ENCODE peak calls at places on chromosomes 11 and 22, in nine cellular contexts. K is heart left ventricle; X is effector memory CD4-positive, alpha-beta T cell; S is left ventricle myocardium inferior; V is left lung; C is tibial nerve; G is neuronal stem cell; H is heart right ventricle; E is upper lobe of left lung. W is an unnamed sample. For H3K4me1, H3K36me3 and H3K27me3, the result is how much of the 10 kb centered on the place peaks cover.

GRCh38 chr11:62148271-62148980 is 24.6 kb downstream of the INCENP start:
- DNase-seq in K (no peak), X (no peak), S (no peak), V (no peak), C (no peak), G (no peak), H (no peak), E (no peak), W (no peak)

GRCh38 chr11:134560566-134561347 is 148.7 kb upstream of the B3GAT1 start:
- DNase-seq in K (no peak), X (no peak), S (no peak), V (no peak), C (no peak), G (no peak), H (peak), E (no peak), W (peak)

GRCh38 chr11:134538793-134539192 is 126.8 kb upstream of the B3GAT1 start:
- DNase-seq in K (no peak), X (no peak), S (no peak), V (no peak), C (no peak), G (no peak), H (no peak), E (peak), W (no peak)

GRCh38 chr11:110463153-110463552 is 33.4 kb downstream of the FDX1 start:
- DNase-seq in K (peak), X (no peak), S (peak), V (peak), C (peak), G (peak), H (peak), E (peak), W (peak)

GRCh38 chr22:38174626-38175025 is 7.0 kb downstream of the PLA2G6 start:
- DNase-seq in K (no peak), X (no peak), S (no peak), V (no peak), C (no peak), G (no peak), H (no peak), E (no peak), W (no peak)

GRCh38 chr11:57409321-57410100 is 17.4 kb downstream of the SLC43A3 start:
- DNase-seq in K (no peak), X (no peak), S (no peak), V (no peak), C (no peak), G (no peak), H (no peak), E (no peak), W (no peak)

GRCh38 chr22:37545703-37546435 is 14.4 kb upstream of the CDC42EP1 start:
- DNase-seq in K (peak), X (no peak), S (peak), V (peak), C (peak), G (peak), H (peak), E (peak), W (peak)

GRCh38 chr22:42791721-42792452 is 65.2 kb downstream of the ARFGAP3 start:
- DNase-seq in K (peak), X (no peak), S (peak), V (no peak), C (no peak), G (no peak), H (peak), E (no peak), W (no peak)

GRCh38 chr22:31241200-31241599 is 29.1 kb downstream of the LIMK2 start:
- DNase-seq in K (no peak), X (no peak), S (no peak), V (no peak), C (no peak), G (no peak), H (no peak), E (no peak), W (no peak)

GRCh38 chr11:113091578-113091844 is 130.3 kb downstream of the NCAM1 start:
- DNase-seq in K (no peak), X (no peak), S (no peak), V (no peak), C (no peak), G (no peak), H (no peak), E (no peak), W (no peak)

GRCh38 chr22:19648419-19648929 is 65.8 kb upstream of the SEPTIN5 start:
- DNase-seq in K (no peak), X (no peak), S (no peak), V (no peak), C (no peak), G (no peak), H (no peak), E (no peak), W (no peak)

GRCh38 chr11:134338654-134339053 is 6.9 kb downstream of the GLB1L2 start:
- DNase-seq in K (no peak), X (no peak), S (no peak), V (no peak), C (no peak), G (no peak), H (no peak), E (no peak), W (no peak)

GRCh38 chr11:122843281-122844150 is 5.2 kb downstream of the CRTAM start:
- DNase-seq in K (no peak), X (peak), S (no peak), V (no peak), C (no peak), G (no peak), H (no peak), E (no peak), W (peak)

GRCh38 chr11:2256293-2256913 is 14.0 kb downstream of the ASCL2 start:
- DNase-seq in K (no peak), X (no peak), S (no peak), V (no peak), C (no peak), G (no peak), H (no peak), E (no peak), W (no peak)

GRCh38 chr11:67352546-67353316 is 615 bp downstream of the POLD4 start:
- DNase-seq in K (peak), X (no peak), S (peak), V (peak), C (no peak), G (no peak), H (peak), E (peak), W (no peak)

GRCh38 chr11:67351275-67352005 is 1.9 kb downstream of the POLD4 start:
- DNase-seq in K (no peak), X (peak), S (peak), V (peak), C (no peak), G (no peak), H (peak), E (peak), W (no peak)

GRCh38 chr11:67355023-67355793 is 1.9 kb upstream of the POLD4 start:
- DNase-seq in K (no peak), X (no peak), S (no peak), V (no peak), C (no peak), G (no peak), H (no peak), E (no peak), W (peak)

GRCh38 chr11:67354314-67355022 is 1.1 kb upstream of the POLD4 start:
- DNase-seq in K (peak), X (no peak), S (peak), V (peak), C (no peak), G (no peak), H (peak), E (peak), W (peak)

DNA sequence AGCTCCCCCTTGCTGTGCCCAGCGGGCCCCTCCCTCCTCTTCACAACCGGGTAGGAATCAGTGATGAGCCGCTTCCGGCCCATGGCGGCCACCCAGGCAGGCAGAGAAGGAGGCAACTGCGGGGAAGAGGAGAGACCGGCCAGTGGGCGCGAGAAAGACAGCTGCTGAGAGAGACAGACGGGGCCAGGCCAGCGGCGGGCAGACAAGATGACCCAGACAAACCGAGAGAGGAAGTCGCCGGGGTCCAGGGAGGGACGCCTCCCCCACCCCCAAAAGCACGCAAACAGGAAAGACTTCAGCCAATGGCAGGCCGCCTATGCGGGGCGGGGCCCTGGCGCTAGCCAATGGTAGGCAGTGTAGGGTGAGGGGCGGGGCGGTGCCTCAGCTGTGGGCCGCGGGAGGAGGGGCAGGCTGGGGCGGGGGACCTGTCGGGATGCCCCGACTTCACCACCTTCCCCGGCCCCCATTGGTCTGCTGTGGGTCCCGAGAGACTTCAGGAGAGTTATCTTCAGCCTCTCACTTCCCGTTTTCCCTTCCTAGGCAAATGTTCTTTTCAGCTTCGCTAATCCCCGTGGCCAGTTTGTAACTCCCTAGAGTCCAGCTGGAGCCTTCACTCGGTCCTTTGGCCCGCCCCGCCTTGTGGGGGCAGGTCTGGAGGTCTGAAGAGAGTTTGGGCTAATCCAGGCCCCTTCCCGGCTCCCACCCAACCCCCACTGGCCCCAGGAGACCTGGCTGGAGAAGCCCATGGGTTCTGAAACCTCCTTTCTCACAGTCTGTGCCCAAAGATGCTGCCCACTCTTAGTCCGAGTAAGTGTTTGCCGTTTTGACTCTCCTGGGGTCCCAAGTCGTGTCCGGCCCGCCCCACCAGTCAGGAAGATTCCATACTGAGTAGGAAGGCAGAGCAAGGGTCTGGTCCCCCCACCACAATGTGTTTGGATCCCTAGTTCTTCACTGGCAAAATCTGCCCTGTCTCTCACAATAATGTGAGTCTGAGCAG is at the start of gene POLD4:
- DNase-seq in K (peak), X (peak), S (peak), V (peak), C (peak), G (peak), H (peak), E (peak), W (peak)
- H3K4me1 ChIP-seq in K (half or more), X (under half), S (half or more), V (half or more), C (under half), G (under half), H (half or more), E (half or more), W (under half)

DNA sequence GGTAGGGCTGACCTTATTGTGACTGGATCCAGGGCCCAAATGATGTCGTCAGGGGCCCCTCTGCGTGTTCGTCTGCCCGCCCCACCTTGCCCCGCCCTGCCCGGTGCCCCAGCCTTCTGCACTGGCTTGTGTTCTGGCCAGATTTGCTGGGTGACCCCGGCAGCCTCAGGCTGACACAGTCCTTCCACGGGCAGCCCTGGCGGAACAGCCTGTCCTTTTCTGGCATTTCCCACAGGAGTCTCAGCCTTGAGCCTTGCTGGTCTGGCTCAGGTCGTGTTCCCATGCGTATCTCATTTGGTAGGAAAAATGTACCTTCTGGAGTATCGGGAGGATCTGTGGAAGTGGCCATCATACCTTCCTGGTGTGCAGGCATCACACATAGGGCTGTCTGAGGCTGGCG is 31.0 kb downstream of the IGHMBP2 start:
- DNase-seq in K (no peak), X (no peak), S (no peak), V (no peak), C (no peak), G (no peak), H (no peak), E (no peak), W (no peak)
- H3K36me3 ChIP-seq in K (half or more), X (half or more), S (half or more), V (under half), C (half or more), G (half or more), H (half or more), E (half or more), W (under half)

DNA sequence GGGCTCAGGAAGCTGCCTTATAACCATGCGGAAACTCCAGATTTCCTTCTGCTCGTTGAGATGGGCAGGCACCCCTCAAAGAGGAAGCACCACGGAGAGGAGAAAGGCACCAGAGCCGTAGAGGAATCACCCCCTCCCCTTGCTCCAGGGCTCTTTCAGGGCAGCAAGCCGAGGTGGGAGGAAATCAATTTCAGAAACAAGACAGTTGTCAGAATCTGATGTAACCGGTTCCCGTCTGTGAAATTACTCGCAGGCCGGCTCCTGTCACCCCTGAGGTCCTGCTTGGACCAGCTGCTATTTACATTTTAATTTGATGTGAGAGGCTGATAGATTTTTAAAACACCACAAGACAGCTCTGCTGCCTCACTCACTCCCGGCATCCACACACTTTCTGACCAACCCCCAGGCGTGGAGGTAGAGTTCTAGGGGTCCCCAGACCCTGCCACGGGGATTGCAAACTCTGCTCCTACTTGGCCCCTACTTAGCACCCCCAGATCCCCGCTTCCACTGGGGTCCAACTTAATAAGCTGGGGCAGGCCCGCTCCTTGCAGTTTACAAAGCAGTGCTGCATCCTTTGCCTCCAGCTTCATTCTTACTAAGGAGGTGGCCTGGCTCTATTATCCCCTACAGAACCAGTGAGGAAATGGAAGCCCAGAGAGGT is 162.5 kb downstream of the CEP164 start:
- DNase-seq in K (no peak), X (no peak), S (no peak), V (no peak), C (no peak), G (no peak), H (no peak), E (no peak), W (no peak)
- H3K27me3 ChIP-seq in K (under half), X (under half), S (under half), V (under half), C (under half), G (under half), H (under half), E (under half), W (under half)

DNA sequence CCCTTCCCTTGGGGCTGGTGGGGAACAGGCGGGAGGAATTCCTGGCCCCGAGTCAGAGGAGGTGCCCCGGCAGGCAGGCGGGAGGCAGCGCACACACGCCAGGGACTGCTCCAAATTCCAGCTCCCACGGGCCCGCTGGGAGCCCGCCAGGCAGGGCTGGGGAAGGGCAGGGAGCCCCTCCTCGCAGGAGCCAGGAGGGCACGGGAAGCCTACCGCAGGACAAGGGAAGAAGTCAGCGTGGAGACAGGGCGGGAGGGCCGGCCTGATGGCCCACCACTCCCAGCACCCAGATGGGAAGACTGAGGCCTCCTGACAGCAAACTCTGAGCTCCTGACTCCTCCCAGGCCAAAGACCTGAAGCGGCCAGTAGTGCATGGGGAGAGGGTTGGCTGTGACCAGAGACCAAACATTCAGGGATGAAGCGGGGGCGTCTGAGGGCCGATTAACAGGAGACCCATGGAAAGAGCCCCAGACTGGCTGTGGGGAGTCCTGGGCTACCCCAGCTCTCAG is 22.4 kb downstream of the RPL3 start:
- DNase-seq in K (no peak), X (no peak), S (no peak), V (no peak), C (no peak), G (no peak), H (no peak), E (no peak), W (peak)
- H3K4me1 ChIP-seq in K (half or more), X (under half), S (half or more), V (half or more), C (under half), G (under half), H (under half), E (under half), W (under half)

GRCh38 chr11:64869571-64870175 is 8.7 kb downstream of the EHD1 start:
- DNase-seq in K (no peak), X (no peak), S (no peak), V (no peak), C (no peak), G (no peak), H (no peak), E (no peak), W (peak)
- H3K36me3 ChIP-seq in K (under half), X (under half), S (under half), V (under half), C (under half), G (under half), H (under half), E (under half), W (under half)

DNA sequence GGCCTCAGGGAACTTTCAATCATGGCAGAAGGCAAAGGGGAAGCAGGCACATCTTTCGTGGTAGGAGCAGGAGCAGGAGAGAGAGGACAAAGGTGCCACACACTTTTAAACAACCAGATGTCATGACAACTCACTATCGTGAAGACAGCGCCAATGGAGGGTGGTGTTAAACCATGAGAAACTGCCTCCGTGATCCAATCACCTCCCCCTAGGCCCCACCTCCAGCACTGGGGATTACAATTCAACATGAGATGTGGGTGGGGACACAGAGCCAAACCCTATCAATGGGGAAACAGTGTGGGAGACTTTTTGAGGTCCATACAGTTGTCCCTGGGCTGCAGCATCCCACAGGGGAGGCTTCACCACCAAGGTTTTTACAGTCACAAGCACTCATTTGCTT is 41.9 kb upstream of the CFAP300 start:
- DNase-seq in K (no peak), X (no peak), S (no peak), V (no peak), C (no peak), G (no peak), H (no peak), E (no peak), W (no peak)
- H3K27me3 ChIP-seq in K (under half), X (under half), S (under half), V (under half), C (under half), G (under half), H (under half), E (under half), W (under half)

W was measured in SJCRH30.